ENCODE peak calls at places on chromosome 4, in six cellular contexts. Z, V, L, W, S and D are unnamed samples.

GRCh38 chr4:30839583-30840520 is 119.7 kb downstream of the PCDH7 start:
- DNase-seq in Z (peak), V (no peak), L (peak), W (no peak), S (no peak), D (peak)

GRCh38 chr4:106803107-106803506 is 233.0 kb downstream of the DKK2 start:
- DNase-seq in Z (no peak), V (no peak), L (no peak), W (no peak), S (no peak), D (no peak)

GRCh38 chr4:173169428-173170209 is 1.0 kb downstream of the GALNT7 start:
- DNase-seq in Z (peak), V (peak), L (peak), W (peak), S (no peak), D (peak)

GRCh38 chr4:151276787-151277557 is at the start of gene PRSS48:
- DNase-seq in Z (peak), V (peak), L (peak), W (peak), S (peak), D (peak)

GRCh38 chr4:173252024-173252935 is 81.9 kb downstream of the HMGB2 start:
- DNase-seq in Z (peak), V (peak), L (peak), W (no peak), S (peak), D (peak)

GRCh38 chr4:152166567-152166966 is 369.3 kb downstream of the FBXW7 start:
- DNase-seq in Z (peak), V (peak), L (no peak), W (peak), S (no peak), D (no peak)

GRCh38 chr4:75841641-75842520 is 60.4 kb downstream of the PPEF2 start:
- DNase-seq in Z (no peak), V (no peak), L (no peak), W (no peak), S (no peak), D (no peak)

GRCh38 chr4:6281436-6282144 is 11.9 kb downstream of the WFS1 start:
- DNase-seq in Z (no peak), V (no peak), L (no peak), W (no peak), S (no peak), D (no peak)